ENCODE peak calls at places on chromosomes 6 and 20, in ten cellular contexts. B is colonic mucosa; T is fibroblast of lung; G is DND-41; X is SJSA1; L is A673; K is left lung; R is sigmoid colon; Y is naive thymus-derived CD4-positive, alpha-beta T cell; N is tibial artery. Q is an unnamed sample. For H3K27me3 and H3K4me1, the result is how much of the 10 kb centered on the place peaks cover.

GRCh38 chr6:26030716-26031115 is 56.5 kb upstream of the HFE start:
- DNase-seq in B (no peak), T (no peak), G (no peak), X (no peak), L (no peak), K (no peak), R (no peak), Y (no peak), N (no peak), Q (no peak)

GRCh38 chr6:11428895-11429294 is 108.7 kb upstream of the TMEM170B start:
- DNase-seq in B (no peak), T (peak), G (no peak), X (peak), L (no peak), K (no peak), R (no peak), Y (no peak), N (no peak), Q (peak)

GRCh38 chr20:24135786-24136185 is 147.2 kb upstream of the GGTLC1 start:
- DNase-seq in B (no peak), T (no peak), G (peak), X (no peak), L (no peak), K (no peak), R (peak), Y (no peak), N (no peak), Q (no peak)

GRCh38 chr6:159090530-159091306 is 45.9 kb upstream of the TAGAP start:
- DNase-seq in B (peak), T (no peak), G (no peak), X (no peak), L (no peak), K (no peak), R (no peak), Y (no peak), N (no peak), Q (no peak)

GRCh38 chr20:38514185-38514584 is 41.5 kb downstream of the RALGAPB start:
- DNase-seq in B (no peak), T (no peak), G (no peak), X (no peak), L (no peak), K (no peak), R (no peak), Y (no peak), N (no peak), Q (no peak)

GRCh38 chr6:51112731-51113130 is 294.1 kb downstream of the TFAP2B start:
- DNase-seq in B (no peak), T (no peak), G (no peak), X (no peak), L (no peak), K (no peak), R (no peak), Y (no peak), N (no peak), Q (no peak)

GRCh38 chr6:121190122-121190521 is 144.2 kb downstream of the TBC1D32 start:
- DNase-seq in B (no peak), T (no peak), G (no peak), X (no peak), L (no peak), K (no peak), R (no peak), Y (no peak), N (no peak), Q (no peak)

GRCh38 chr20:18719426-18719825 is 94.2 kb upstream of the SCP2D1 start:
- DNase-seq in B (no peak), T (peak), G (no peak), X (no peak), L (no peak), K (no peak), R (no peak), Y (no peak), N (no peak), Q (no peak)

GRCh38 chr20:53938739-53939138 is 131.7 kb downstream of the BCAS1 start:
- DNase-seq in B (no peak), T (no peak), G (no peak), X (no peak), L (no peak), K (no peak), R (no peak), Y (no peak), N (no peak), Q (no peak)

GRCh38 chr6:73394577-73395354 is at the start of gene DDX43:
- DNase-seq in B (peak), T (peak), G (no peak), X (no peak), L (no peak), K (peak), R (peak), Y (peak), N (peak), Q (no peak)

GRCh38 chr6:13480631-13481501 is 6.5 kb downstream of the GFOD1 start:
- DNase-seq in B (no peak), T (peak), G (no peak), X (no peak), L (no peak), K (no peak), R (no peak), Y (no peak), N (no peak), Q (no peak)

GRCh38 chr6:12342664-12343063 is 52.5 kb downstream of the EDN1 start:
- DNase-seq in B (no peak), T (no peak), G (no peak), X (no peak), L (no peak), K (no peak), R (no peak), Y (no peak), N (no peak), Q (peak)

GRCh38 chr20:41398408-41398807 is 31.8 kb upstream of the EMILIN3 start:
- DNase-seq in B (peak), T (no peak), G (no peak), X (no peak), L (no peak), K (no peak), R (peak), Y (no peak), N (no peak), Q (no peak)

GRCh38 chr20:41119593-41120561 is 17.5 kb upstream of the PLCG1 start:
- DNase-seq in B (no peak), T (no peak), G (no peak), X (no peak), L (no peak), K (no peak), R (no peak), Y (no peak), N (no peak), Q (no peak)

GRCh38 chr6:100468013-100468622 is 3.4 kb upstream of the SIM1 start:
- DNase-seq in B (no peak), T (no peak), G (no peak), X (no peak), L (no peak), K (no peak), R (no peak), Y (no peak), N (no peak), Q (no peak)
- H3K27me3 ChIP-seq in B (half or more), T (half or more), G (under half), X (under half), L (under half), K (half or more), R (half or more), Y (under half), N (half or more), Q (half or more)

GRCh38 chr6:33030245-33030644 is 20.9 kb upstream of the HLA-DOA start:
- DNase-seq in B (no peak), T (no peak), G (no peak), X (no peak), L (no peak), K (no peak), R (no peak), Y (no peak), N (no peak), Q (no peak)
- H3K4me1 ChIP-seq in B (under half), T (under half), G (under half), X (under half), L (under half), K (under half), R (under half), Y (under half), N (under half), Q (under half)

GRCh38 chr6:99350573-99350972 is 1.1 kb upstream of the FAXC start:
- DNase-seq in B (peak), T (no peak), G (no peak), X (peak), L (no peak), K (no peak), R (no peak), Y (no peak), N (no peak), Q (peak)
- H3K27me3 ChIP-seq in B (under half), T (under half), G (under half), X (under half), L (under half), K (half or more), R (under half), Y (under half), N (under half), Q (under half)

GRCh38 chr6:168603234-168603633 is 162.2 kb downstream of the SMOC2 start:
- DNase-seq in B (no peak), T (no peak), G (no peak), X (no peak), L (no peak), K (no peak), R (peak), Y (no peak), N (peak), Q (no peak)
- H3K4me1 ChIP-seq in B (under half), T (under half), G (under half), X (under half), L (under half), K (under half), R (under half), Y (under half), N (under half), Q (under half)

GRCh38 chr6:105136433-105137350 is 43.1 kb downstream of the POPDC3 start:
- DNase-seq in B (peak), T (peak), G (no peak), X (peak), L (peak), K (peak), R (peak), Y (no peak), N (peak), Q (peak)
- H3K27me3 ChIP-seq in B (under half), T (under half), G (under half), X (under half), L (under half), K (half or more), R (under half), Y (under half), N (under half), Q (half or more)

DNA sequence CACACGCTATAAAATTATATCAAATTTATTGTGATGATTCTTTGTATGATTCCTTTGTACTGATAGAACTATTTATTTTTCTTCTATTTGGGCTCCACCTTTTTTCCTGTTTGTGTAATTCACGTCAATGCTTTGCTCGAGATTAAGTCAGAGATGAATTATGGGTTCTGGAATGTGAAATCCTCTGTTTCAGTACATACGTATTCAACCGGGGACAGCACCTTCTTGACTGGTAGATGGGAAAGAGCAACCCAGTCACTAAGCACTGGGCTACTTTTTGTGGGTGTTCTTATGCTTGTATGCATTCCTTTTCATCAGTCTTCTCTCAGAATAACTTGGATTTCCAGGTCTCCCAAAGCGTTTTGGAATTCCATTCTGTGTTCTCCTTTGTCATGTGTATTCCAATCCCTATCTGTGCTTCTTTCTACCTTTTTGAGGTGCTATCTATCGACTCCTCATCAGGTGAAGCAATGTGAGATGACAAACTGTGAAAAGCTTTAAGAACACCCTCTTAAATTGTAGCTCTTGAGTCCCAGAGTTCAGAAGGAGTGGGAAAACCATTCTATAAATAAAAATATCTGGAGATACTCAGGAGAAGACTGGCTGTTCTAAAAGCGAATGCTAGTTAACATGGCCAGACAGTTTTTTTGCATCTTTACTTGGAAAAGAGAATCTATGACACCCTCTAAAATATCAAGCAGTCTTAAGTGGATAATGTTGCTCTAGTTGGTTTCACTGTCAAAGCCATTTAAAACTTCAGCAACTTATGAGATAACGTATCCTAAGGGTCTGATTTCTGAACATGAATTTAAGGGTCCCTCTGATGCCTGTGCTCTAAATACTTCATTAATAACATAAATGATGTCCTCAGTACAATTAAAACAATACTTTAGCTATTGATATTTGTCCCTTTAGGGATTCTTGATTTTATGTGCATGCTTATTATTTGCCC is 197.7 kb upstream of the PREP start:
- DNase-seq in B (no peak), T (peak), G (no peak), X (peak), L (no peak), K (no peak), R (no peak), Y (no peak), N (no peak), Q (no peak)
- H3K4me1 ChIP-seq in B (under half), T (under half), G (under half), X (half or more), L (under half), K (under half), R (under half), Y (under half), N (half or more), Q (under half)

GRCh38 chr20:669573-669972 is 6.0 kb downstream of the SCRT2 start:
- DNase-seq in B (no peak), T (no peak), G (no peak), X (no peak), L (no peak), K (no peak), R (no peak), Y (no peak), N (no peak), Q (no peak)
- H3K27me3 ChIP-seq in B (under half), T (half or more), G (under half), X (under half), L (under half), K (half or more), R (half or more), Y (under half), N (half or more), Q (under half)